ENCODE peak calls at places on chromosomes 2 and 18, in four cellular contexts. J is K562, B is GM12878, L is HepG2. V is an unnamed sample.

GRCh38 chr18:49878567-49878966 is 65.2 kb upstream of the ACAA2 start:
- DNase-seq in J (no peak), B (no peak), L (no peak), V (no peak)

GRCh38 chr2:27080140-27080469 is 1.7 kb downstream of the EMILIN1 start:
- DNase-seq in J (no peak), B (no peak), L (no peak), V (no peak)

GRCh38 chr2:218893349-218894167 is 12.9 kb downstream of the WNT10A start:
- DNase-seq in J (no peak), B (no peak), L (no peak), V (peak; percentile 22)

GRCh38 chr2:8543412-8544167 is 138.3 kb upstream of the ID2 start:
- DNase-seq in J (no peak), B (peak; percentile 96), L (no peak), V (peak; percentile 88)

GRCh38 chr2:43222472-43223146 is 3.8 kb downstream of the ZFP36L2 start:
- DNase-seq in J (peak; percentile 48), B (no peak), L (no peak), V (no peak)

GRCh38 chr2:218383892-218384519 is 1.9 kb downstream of the SLC11A1 start:
- DNase-seq in J (no peak), B (no peak), L (no peak), V (no peak)

GRCh38 chr2:72533767-72534166 is 292.1 kb downstream of the EXOC6B start:
- DNase-seq in J (peak; percentile 60), B (no peak), L (no peak), V (no peak)

GRCh38 chr18:2905802-2906521 is 59.2 kb downstream of the EMILIN2 start:
- DNase-seq in J (no peak), B (no peak), L (peak; percentile 44), V (peak; percentile 82)

GRCh38 chr2:30272286-30272685 is 41.0 kb downstream of the LBH start:
- DNase-seq in J (no peak), B (no peak), L (no peak), V (no peak)

GRCh38 chr2:26184555-26185303 is 11.8 kb downstream of the GAREM2 start:
- DNase-seq in J (peak; percentile 92), B (peak; percentile 25), L (no peak), V (peak; percentile 35)

GRCh38 chr2:127984551-127984950 is 43.3 kb downstream of the SAP130 start:
- DNase-seq in J (peak; percentile 30), B (no peak), L (peak; percentile 67), V (no peak)

GRCh38 chr18:79889569-79889968 is 61.9 kb downstream of the SLC66A2 start:
- DNase-seq in J (no peak), B (no peak), L (peak; percentile 20), V (no peak)

GRCh38 chr2:121485039-121485438 is 45.6 kb upstream of the RNU4ATAC start:
- DNase-seq in J (no peak), B (no peak), L (no peak), V (no peak)

GRCh38 chr2:134431837-134432437 is 178.1 kb downstream of the MGAT5 start:
- DNase-seq in J (no peak), B (no peak), L (no peak), V (no peak)

GRCh38 chr2:166434491-166434890 is 58.7 kb upstream of the SCN9A start:
- DNase-seq in J (no peak), B (no peak), L (no peak), V (no peak)

GRCh38 chr18:53625997-53626599 is 598.4 kb downstream of the MBD2 start:
- DNase-seq in J (no peak), B (no peak), L (no peak), V (no peak)

GRCh38 chr2:155125585-155126230 is 427.2 kb downstream of the KCNJ3 start:
- DNase-seq in J (no peak), B (no peak), L (no peak), V (no peak)

GRCh38 chr2:125070726-125071505 is 1045.8 kb downstream of the CNTNAP5 start:
- DNase-seq in J (no peak), B (no peak), L (no peak), V (no peak)

GRCh38 chr2:216108310-216108966 is 710 bp upstream of the XRCC5 start:
- DNase-seq in J (peak; percentile 62), B (no peak), L (peak; percentile 32), V (peak; percentile 48)

GRCh38 chr2:156110890-156111289 is 221.6 kb downstream of the NR4A2 start:
- DNase-seq in J (peak; percentile 34), B (no peak), L (peak; percentile 24), V (peak; percentile 5)

GRCh38 chr18:73826098-73826497 is 321.5 kb downstream of the FBXO15 start:
- DNase-seq in J (no peak), B (no peak), L (no peak), V (no peak)

GRCh38 chr2:104521247-104521646 is 332.7 kb upstream of the POU3F3 start:
- DNase-seq in J (no peak), B (no peak), L (peak; percentile 15), V (peak; percentile 20)

GRCh38 chr2:385061-385460 is 97.2 kb upstream of the ALKAL2 start:
- DNase-seq in J (no peak), B (no peak), L (no peak), V (no peak)

GRCh38 chr2:75224636-75225094 is 25.3 kb upstream of the TACR1 start:
- DNase-seq in J (no peak), B (no peak), L (no peak), V (peak; percentile 28)

GRCh38 chr18:10318686-10318960 is 135.8 kb upstream of the APCDD1 start:
- DNase-seq in J (no peak), B (no peak), L (no peak), V (no peak)

GRCh38 chr2:45849491-45850283 is 198.2 kb downstream of the PRKCE start:
- DNase-seq in J (no peak), B (no peak), L (no peak), V (no peak)

GRCh38 chr2:148594216-148594615 is 50.3 kb upstream of the EPC2 start:
- DNase-seq in J (no peak), B (no peak), L (no peak), V (no peak)

GRCh38 chr2:119204525-119204924 is 19.1 kb upstream of the STEAP3 start:
- DNase-seq in J (no peak), B (no peak), L (no peak), V (no peak)

GRCh38 chr2:67451086-67451832 is 54.1 kb downstream of the ETAA1 start:
- DNase-seq in J (no peak), B (no peak), L (peak; percentile 17), V (no peak)

GRCh38 chr2:225040862-225041209 is 1.4 kb downstream of the DOCK10 start:
- DNase-seq in J (no peak), B (no peak), L (no peak), V (peak; percentile 25)

GRCh38 chr18:37571266-37571665 is 5.7 kb upstream of the CELF4 start:
- DNase-seq in J (no peak), B (no peak), L (no peak), V (no peak)

GRCh38 chr18:58455318-58455950 is 173.5 kb downstream of the ALPK2 start:
- DNase-seq in J (no peak), B (peak; percentile 8), L (no peak), V (no peak)

GRCh38 chr18:77162580-77162979 is 30.0 kb upstream of the MBP start:
- DNase-seq in J (no peak), B (no peak), L (no peak), V (no peak)

GRCh38 chr2:165660361-165660760 is 133.7 kb downstream of the GALNT3 start:
- DNase-seq in J (no peak), B (no peak), L (no peak), V (no peak)

GRCh38 chr2:205747827-205748386 is 65.6 kb downstream of the NRP2 start:
- DNase-seq in J (no peak), B (no peak), L (peak; percentile 21), V (no peak)

GRCh38 chr2:24850944-24851343 is 57.7 kb downstream of the CENPO start:
- DNase-seq in J (no peak), B (no peak), L (no peak), V (no peak)

DNA sequence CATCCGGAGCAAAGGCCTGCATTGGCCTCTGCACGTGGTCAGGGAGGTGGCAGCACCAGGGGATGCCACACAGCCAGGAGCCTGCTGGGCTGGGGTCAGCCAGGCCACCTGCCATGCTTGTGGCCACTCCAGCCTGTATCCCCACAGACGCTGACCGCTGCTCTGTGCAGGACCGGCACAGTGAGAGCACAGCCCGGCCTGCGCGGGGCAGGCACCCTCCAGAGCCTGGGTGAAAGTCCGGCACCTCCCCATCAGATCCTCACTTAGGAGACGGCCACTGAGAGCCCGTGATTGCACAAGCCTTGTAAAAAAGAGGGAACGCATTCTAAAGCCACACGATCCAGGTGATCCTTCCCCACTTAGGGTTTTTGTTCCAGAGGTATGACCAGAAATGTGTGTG is 42.2 kb downstream of the TWIST2 start:
- DNase-seq in J (no peak), B (no peak), L (no peak), V (no peak)
- TF ChIP-seq EP300 in J (no peak), B (no peak), L (no peak), V (no peak)

GRCh38 chr2:1796581-1796930 is 52.2 kb upstream of the PXDN start:
- DNase-seq in J (no peak), B (no peak), L (no peak), V (no peak)

GRCh38 chr2:1800716-1801388 is 56.5 kb upstream of the PXDN start:
- DNase-seq in J (no peak), B (no peak), L (no peak), V (no peak)

GRCh38 chr2:1800306-1800705 is 56.0 kb upstream of the PXDN start:
- DNase-seq in J (no peak), B (no peak), L (no peak), V (no peak)

GRCh38 chr2:1799174-1799573 is 54.9 kb upstream of the PXDN start:
- DNase-seq in J (no peak), B (no peak), L (no peak), V (no peak)

GRCh38 chr2:1798425-1799144 is 54.3 kb upstream of the PXDN start:
- DNase-seq in J (no peak), B (no peak), L (no peak), V (no peak)
- TF ChIP-seq FOXM1 in J (no peak), B (no peak), L (no peak), V (no peak)

DNA sequence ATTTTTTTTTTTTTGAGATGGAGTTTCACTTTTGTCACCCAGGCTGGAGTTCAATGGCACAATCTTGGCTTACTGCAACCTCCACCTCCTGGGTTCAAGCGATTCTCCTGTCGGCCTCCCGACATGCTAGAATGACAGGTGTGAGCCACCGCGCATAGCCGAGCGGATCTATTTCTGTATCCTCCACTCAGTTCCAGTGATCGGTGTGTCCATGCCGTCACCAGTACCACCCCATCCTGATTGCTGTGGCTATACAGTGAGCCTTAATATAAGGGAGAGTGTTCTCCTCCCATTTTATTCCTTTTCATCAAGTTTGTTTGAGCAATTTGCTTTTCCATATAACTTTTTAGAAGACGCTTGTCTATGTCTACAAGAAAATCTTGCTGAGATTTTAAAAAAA is 35.2 kb downstream of the RFX8 start:
- DNase-seq in J (no peak), B (no peak), L (no peak), V (no peak)
- TF ChIP-seq EP300 in J (no peak), B (no peak), L (no peak), V (no peak)

DNA sequence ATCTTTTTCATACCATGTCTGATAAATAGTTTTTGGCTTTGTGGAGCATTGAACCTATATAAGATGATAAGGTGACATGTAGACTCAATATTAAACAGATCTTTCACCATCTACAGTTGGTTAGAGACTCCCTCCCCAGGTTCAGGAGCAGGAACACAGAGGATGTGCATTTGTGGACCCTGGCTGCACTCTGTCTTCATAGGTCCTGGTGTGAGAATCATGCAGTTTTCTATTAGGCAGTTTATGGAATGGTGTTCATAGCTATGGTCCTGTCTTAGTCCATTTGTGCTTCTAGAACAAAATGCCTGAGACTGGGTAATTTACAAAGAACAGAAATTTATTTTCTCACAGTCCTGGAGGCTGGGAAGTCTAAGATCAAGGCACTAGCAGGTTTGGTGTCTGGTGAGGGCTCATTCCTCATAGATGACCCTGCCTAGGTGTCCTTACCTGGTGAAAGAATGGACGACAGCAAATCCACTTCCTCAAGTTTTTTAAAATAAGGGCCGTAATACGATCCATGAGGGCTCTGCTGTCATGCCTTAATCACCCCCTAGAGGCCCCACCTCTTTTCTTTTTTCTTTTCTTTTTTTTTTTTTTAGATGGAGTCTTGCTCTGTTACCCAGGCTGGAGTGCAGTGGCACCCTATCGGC is 35.3 kb upstream of the FAM98A start:
- DNase-seq in J (no peak), B (no peak), L (no peak), V (no peak)
- TF ChIP-seq FOXM1 in J (no peak), B (no peak), L (no peak), V (no peak)